ENCODE peak calls at places on chromosomes 2 and 18, in four cellular contexts. U is OCI-LY7, R is neural progenitor cell, L is PC-3. Z is an unnamed sample.

GRCh38 chr2:162256621-162257020 is 13.4 kb upstream of the FAP start:
- DNase-seq in U (no peak), L (peak), R (no peak), Z (no peak)

GRCh38 chr18:75211721-75212625 is 1.4 kb downstream of the TSHZ1 start:
- DNase-seq in L (peak), U (peak), R (peak), Z (peak)

GRCh38 chr18:23213200-23213599 is 77.9 kb downstream of the CABLES1 start:
- DNase-seq in U (no peak), L (no peak), R (no peak), Z (no peak)

GRCh38 chr2:130911996-130912395 is 75.3 kb downstream of the ARHGEF4 start:
- DNase-seq in L (no peak), U (no peak), R (no peak), Z (no peak)

GRCh38 chr18:22168360-22168921 is 948 bp upstream of the GATA6 start:
- DNase-seq in R (peak), U (no peak), L (peak), Z (peak)

GRCh38 chr18:68221116-68221724 is 493.7 kb downstream of the TMX3 start:
- DNase-seq in U (no peak), L (no peak), R (peak), Z (no peak)

GRCh38 chr2:132620115-132620514 is 49.9 kb downstream of the LYPD1 start:
- DNase-seq in R (no peak), U (no peak), L (peak), Z (no peak)

GRCh38 chr2:196696423-196697073 is 57.0 kb downstream of the CCDC150 start:
- DNase-seq in L (peak), U (no peak), R (no peak), Z (peak)

GRCh38 chr2:106192752-106193490 is 1.2 kb downstream of the UXS1 start:
- DNase-seq in R (peak), L (peak), U (peak), Z (peak)

DNA sequence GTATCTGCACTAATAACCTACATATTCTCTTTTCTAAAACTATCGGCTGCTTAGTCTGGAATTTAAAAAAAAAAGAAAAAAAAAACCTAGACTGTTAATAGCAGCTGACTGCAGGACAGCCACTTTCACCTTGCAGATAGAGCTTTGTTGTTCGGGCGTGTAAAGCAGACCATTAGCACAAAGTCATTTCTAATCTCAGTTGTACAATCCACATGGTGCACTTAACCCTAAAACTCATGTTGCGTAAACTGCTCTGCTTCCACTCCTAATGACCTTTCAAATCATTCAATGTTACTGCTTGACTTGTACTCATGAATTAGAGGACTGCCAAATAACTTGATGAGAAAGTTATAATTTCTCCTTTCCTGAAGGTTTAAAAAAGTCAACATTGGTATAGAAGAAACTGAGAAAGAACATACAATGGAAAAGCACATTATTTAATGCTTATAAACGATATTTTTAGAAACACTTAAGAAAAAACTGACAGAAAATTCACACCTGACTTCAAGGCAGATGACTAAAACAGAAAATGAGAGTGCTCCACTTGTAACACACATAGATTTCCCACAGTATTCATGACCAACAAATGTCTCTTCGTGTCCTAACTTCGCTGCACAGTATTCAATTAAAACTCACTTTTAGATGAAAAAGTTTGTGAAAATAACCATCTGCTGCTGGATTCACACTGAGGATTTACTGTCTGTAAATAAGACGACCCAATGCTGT is 2.6 kb downstream of the CDH2 start:
- DNase-seq in U (no peak), L (no peak), R (no peak), Z (peak)
- H3K4me2 ChIP-seq in U (no peak), L (peak), R (peak), Z (peak)

GRCh38 chr2:12284487-12284886 is 432.2 kb upstream of the TRIB2 start:
- DNase-seq in R (no peak), U (no peak), L (peak), Z (no peak)

GRCh38 chr2:12286347-12286746 is 430.4 kb upstream of the TRIB2 start:
- DNase-seq in L (no peak), U (no peak), R (no peak), Z (no peak)

GRCh38 chr2:12287220-12287751 is 429.4 kb upstream of the TRIB2 start:
- DNase-seq in U (no peak), R (no peak), L (peak), Z (no peak)

GRCh38 chr2:12284037-12284436 is 432.7 kb upstream of the TRIB2 start:
- DNase-seq in L (no peak), R (no peak), U (no peak), Z (no peak)

DNA sequence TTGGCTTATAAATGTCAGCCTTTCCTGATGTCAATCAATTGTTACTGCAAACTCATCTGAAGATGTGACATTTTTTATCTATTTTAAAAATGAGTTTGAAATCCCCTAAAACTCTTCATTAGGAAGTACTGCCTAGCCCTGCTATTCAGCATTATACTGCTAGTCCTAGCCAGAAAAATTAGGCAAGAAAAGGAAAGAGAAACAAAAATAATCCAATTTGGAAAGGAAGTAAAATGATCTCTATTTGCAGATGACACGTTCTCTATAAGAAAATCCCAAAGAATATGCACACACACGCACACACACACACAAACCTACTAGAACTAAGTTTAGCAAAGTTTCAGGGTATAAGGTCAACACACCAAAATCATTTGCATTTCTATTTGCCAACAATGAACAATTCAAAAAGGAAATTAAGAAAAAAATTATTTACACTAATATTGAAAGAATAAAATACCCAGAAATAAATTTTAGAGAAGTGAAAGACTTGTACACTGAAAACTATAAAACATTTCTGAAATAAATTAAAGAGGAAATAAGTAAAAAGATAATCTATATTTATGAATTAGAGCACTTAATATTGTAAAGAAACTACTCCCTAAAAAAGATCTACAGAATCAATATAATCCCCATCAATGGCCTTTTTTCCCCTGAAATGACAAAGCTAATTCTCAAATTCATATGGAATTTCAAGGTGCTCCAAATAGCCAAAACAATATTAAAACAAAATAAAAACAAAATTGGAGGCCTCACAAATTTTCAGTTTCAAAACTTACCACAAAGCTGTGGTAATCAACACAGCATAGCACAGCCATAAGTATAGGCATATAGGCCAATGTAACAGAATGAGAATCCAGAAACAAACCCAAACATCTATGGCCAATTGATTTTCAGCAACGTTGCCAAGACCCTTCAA is 433.7 kb upstream of the TRIB2 start:
- DNase-seq in U (no peak), R (no peak), L (no peak), Z (no peak)
- H3K4me2 ChIP-seq in U (no peak), R (no peak), L (no peak), Z (no peak)

GRCh38 chr18:11826836-11827235 is 24.4 kb upstream of the CHMP1B start:
- DNase-seq in U (peak), L (no peak), R (no peak), Z (peak)

GRCh38 chr18:11830585-11830984 is 20.6 kb upstream of the CHMP1B start:
- DNase-seq in R (no peak), U (no peak), L (no peak), Z (no peak)

GRCh38 chr18:11828772-11829432 is 22.3 kb upstream of the CHMP1B start:
- DNase-seq in L (no peak), U (no peak), R (no peak), Z (no peak)

GRCh38 chr18:11823545-11823944 is 27.7 kb upstream of the CHMP1B start:
- DNase-seq in U (no peak), R (no peak), L (no peak), Z (no peak)

GRCh38 chr18:11827963-11828362 is 23.2 kb upstream of the CHMP1B start:
- DNase-seq in U (no peak), R (no peak), L (no peak), Z (no peak)
- H3K4me2 ChIP-seq in U (no peak), R (no peak), L (no peak), Z (no peak)

GRCh38 chr18:57437433-57437781 is 2.2 kb downstream of the ONECUT2 start:
- DNase-seq in R (peak), U (no peak), L (no peak), Z (peak)

GRCh38 chr18:57434536-57435494 is at the start of gene ONECUT2:
- DNase-seq in R (peak), U (no peak), L (peak), Z (peak)

GRCh38 chr18:57435851-57436192 is 648 bp downstream of the ONECUT2 start:
- DNase-seq in R (no peak), U (no peak), L (no peak), Z (no peak)

GRCh38 chr18:57436965-57437333 is 1.8 kb downstream of the ONECUT2 start:
- DNase-seq in R (no peak), L (no peak), U (no peak), Z (no peak)

GRCh38 chr18:57436193-57436964 is 1.2 kb downstream of the ONECUT2 start:
- DNase-seq in R (peak), L (no peak), U (no peak), Z (no peak)
- H3K4me2 ChIP-seq in R (peak), L (peak), U (no peak), Z (peak)

DNA sequence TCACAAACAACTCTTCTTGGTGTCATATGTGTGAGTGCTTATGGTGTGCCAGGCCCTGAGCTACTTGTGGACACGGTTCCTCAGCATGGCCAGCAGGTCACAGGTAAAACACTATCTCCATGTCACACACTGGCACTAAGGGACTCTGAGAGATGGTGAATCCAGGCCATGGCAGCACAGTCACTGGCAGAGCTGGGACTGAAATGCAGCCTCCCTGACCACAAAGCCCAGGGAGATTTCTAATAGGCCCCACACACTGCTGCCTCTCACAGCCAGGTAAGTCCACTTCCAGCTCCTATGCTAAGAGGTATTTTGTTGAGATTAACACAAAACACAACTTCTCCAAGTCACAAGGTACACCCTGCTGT is 92.0 kb downstream of the ACTR2 start:
- DNase-seq in L (no peak), U (no peak), R (no peak), Z (no peak)
- H3K4me2 ChIP-seq in L (peak), U (no peak), R (no peak), Z (no peak)

GRCh38 chr2:10361220-10361588 is 58.5 kb downstream of the HPCAL1 start:
- DNase-seq in R (peak), L (no peak), U (no peak), Z (no peak)
- H3K4me2 ChIP-seq in R (no peak), L (no peak), U (no peak), Z (no peak)